ENCODE peak calls at places on chromosome 21, in eight cellular contexts. One of them, this sample, is unnamed.
A peak's percentile ranks its signal among the peaks of the same experiment; 100 is the strongest.

GRCh38 chr21:27132270-27132669 is 165.4 kb upstream of the ADAMTS5 start:
- DNase-seq in heart right ventricle: no peak
- DNase-seq in effector memory CD4-positive, alpha-beta T cell: no peak
- DNase-seq in psoas muscle: no peak
- DNase-seq in neuronal stem cell: no peak
- DNase-seq in CD4-positive, alpha-beta memory T cell: no peak
- DNase-seq in breast epithelium: no peak
- DNase-seq in right lobe of liver: no peak
- DNase-seq in this sample: no peak

GRCh38 chr21:16291296-16291695 is 561.5 kb downstream of the USP25 start:
- DNase-seq in heart right ventricle: no peak
- DNase-seq in effector memory CD4-positive, alpha-beta T cell: no peak
- DNase-seq in psoas muscle: no peak
- DNase-seq in neuronal stem cell: no peak
- DNase-seq in CD4-positive, alpha-beta memory T cell: no peak
- DNase-seq in breast epithelium: no peak
- DNase-seq in right lobe of liver: no peak
- DNase-seq in this sample: no peak

GRCh38 chr21:36113647-36114428 is 21.0 kb upstream of the CBR3 start:
- DNase-seq in heart right ventricle: no peak
- DNase-seq in effector memory CD4-positive, alpha-beta T cell: peak; percentile 33
- DNase-seq in psoas muscle: no peak
- DNase-seq in neuronal stem cell: no peak
- DNase-seq in CD4-positive, alpha-beta memory T cell: peak; percentile 79
- DNase-seq in breast epithelium: no peak
- DNase-seq in right lobe of liver: peak; percentile 91
- DNase-seq in this sample: peak; percentile 67

GRCh38 chr21:38976900-38977299 is 171.2 kb downstream of the ETS2 start:
- DNase-seq in heart right ventricle: no peak
- DNase-seq in effector memory CD4-positive, alpha-beta T cell: no peak
- DNase-seq in psoas muscle: no peak
- DNase-seq in neuronal stem cell: no peak
- DNase-seq in CD4-positive, alpha-beta memory T cell: no peak
- DNase-seq in breast epithelium: no peak
- DNase-seq in right lobe of liver: no peak
- DNase-seq in this sample: no peak

GRCh38 chr21:46264690-46265144 is 20.7 kb downstream of the MCM3AP start:
- DNase-seq in heart right ventricle: no peak
- DNase-seq in effector memory CD4-positive, alpha-beta T cell: no peak
- DNase-seq in psoas muscle: no peak
- DNase-seq in neuronal stem cell: no peak
- DNase-seq in CD4-positive, alpha-beta memory T cell: no peak
- DNase-seq in breast epithelium: no peak
- DNase-seq in right lobe of liver: no peak
- DNase-seq in this sample: no peak

GRCh38 chr21:38787461-38788274 is 18.1 kb upstream of the ETS2 start:
- DNase-seq in heart right ventricle: no peak
- DNase-seq in effector memory CD4-positive, alpha-beta T cell: no peak
- DNase-seq in psoas muscle: no peak
- DNase-seq in neuronal stem cell: no peak
- DNase-seq in CD4-positive, alpha-beta memory T cell: no peak
- DNase-seq in breast epithelium: peak; percentile 75
- DNase-seq in right lobe of liver: peak; percentile 83
- DNase-seq in this sample: no peak

GRCh38 chr21:38319781-38320180 is 63.0 kb downstream of the KCNJ15 start:
- DNase-seq in heart right ventricle: no peak
- DNase-seq in effector memory CD4-positive, alpha-beta T cell: no peak
- DNase-seq in psoas muscle: no peak
- DNase-seq in neuronal stem cell: no peak
- DNase-seq in CD4-positive, alpha-beta memory T cell: no peak
- DNase-seq in breast epithelium: no peak
- DNase-seq in right lobe of liver: no peak
- DNase-seq in this sample: no peak

GRCh38 chr21:46095814-46096595 is 1.9 kb upstream of the COL6A2 start:
- DNase-seq in heart right ventricle: no peak
- DNase-seq in effector memory CD4-positive, alpha-beta T cell: no peak
- DNase-seq in psoas muscle: peak; percentile 36
- DNase-seq in neuronal stem cell: no peak
- DNase-seq in CD4-positive, alpha-beta memory T cell: no peak
- DNase-seq in breast epithelium: peak; percentile 16
- DNase-seq in right lobe of liver: no peak
- DNase-seq in this sample: no peak

GRCh38 chr21:27480841-27481261 is 514.0 kb upstream of the ADAMTS5 start:
- DNase-seq in heart right ventricle: no peak
- DNase-seq in effector memory CD4-positive, alpha-beta T cell: no peak
- DNase-seq in psoas muscle: no peak
- DNase-seq in neuronal stem cell: no peak
- DNase-seq in CD4-positive, alpha-beta memory T cell: no peak
- DNase-seq in breast epithelium: peak; percentile 32
- DNase-seq in right lobe of liver: no peak
- DNase-seq in this sample: no peak

GRCh38 chr21:45985471-45986315 is 4.1 kb downstream of the COL6A1 start:
- DNase-seq in heart right ventricle: peak; percentile 14
- DNase-seq in effector memory CD4-positive, alpha-beta T cell: no peak
- DNase-seq in psoas muscle: peak; percentile 33
- DNase-seq in neuronal stem cell: no peak
- DNase-seq in CD4-positive, alpha-beta memory T cell: no peak
- DNase-seq in breast epithelium: no peak
- DNase-seq in right lobe of liver: peak; percentile 52
- DNase-seq in this sample: no peak

GRCh38 chr21:27422435-27422834 is 455.5 kb upstream of the ADAMTS5 start:
- DNase-seq in heart right ventricle: no peak
- DNase-seq in effector memory CD4-positive, alpha-beta T cell: no peak
- DNase-seq in psoas muscle: no peak
- DNase-seq in neuronal stem cell: no peak
- DNase-seq in CD4-positive, alpha-beta memory T cell: no peak
- DNase-seq in breast epithelium: no peak
- DNase-seq in right lobe of liver: no peak
- DNase-seq in this sample: no peak

GRCh38 chr21:29135481-29135880 is 5.0 kb downstream of the MAP3K7CL start:
- DNase-seq in heart right ventricle: no peak
- DNase-seq in effector memory CD4-positive, alpha-beta T cell: no peak
- DNase-seq in psoas muscle: no peak
- DNase-seq in neuronal stem cell: no peak
- DNase-seq in CD4-positive, alpha-beta memory T cell: no peak
- DNase-seq in breast epithelium: no peak
- DNase-seq in right lobe of liver: no peak
- DNase-seq in this sample: no peak

DNA sequence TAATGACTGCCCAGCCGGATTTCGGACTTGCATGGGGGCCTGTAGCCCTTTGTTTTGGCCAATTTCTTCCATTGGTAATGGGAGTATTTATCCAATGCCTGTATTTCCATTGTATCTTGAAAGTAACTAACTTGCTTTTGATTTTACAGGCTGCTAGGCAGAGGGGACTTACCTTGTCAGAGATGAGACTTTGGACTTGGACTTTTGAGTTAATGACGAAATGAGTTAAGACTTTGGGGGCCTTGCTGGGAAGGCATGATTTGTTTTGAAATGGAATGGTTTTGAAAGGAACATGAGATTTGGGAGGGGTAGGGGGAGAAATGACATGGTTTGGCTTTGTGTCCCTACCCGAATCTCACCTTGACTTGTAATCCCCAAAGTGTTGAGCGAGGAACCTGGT is 9.6 kb downstream of the UBE2G2 start:
- DNase-seq in heart right ventricle: no peak
- DNase-seq in effector memory CD4-positive, alpha-beta T cell: no peak
- DNase-seq in psoas muscle: no peak
- DNase-seq in neuronal stem cell: no peak
- DNase-seq in CD4-positive, alpha-beta memory T cell: no peak
- DNase-seq in breast epithelium: no peak
- DNase-seq in right lobe of liver: no peak
- DNase-seq in this sample: no peak
- H3K4me1 ChIP-seq in heart right ventricle: peaks cover 17% of the 10 kb centered on the region
- H3K4me1 ChIP-seq in effector memory CD4-positive, alpha-beta T cell: peaks cover 5% of the 10 kb centered on the region
- H3K4me1 ChIP-seq in psoas muscle: peaks cover 30% of the 10 kb centered on the region
- H3K4me1 ChIP-seq in neuronal stem cell: peaks cover 4% of the 10 kb centered on the region
- H3K4me1 ChIP-seq in CD4-positive, alpha-beta memory T cell: peaks cover 9% of the 10 kb centered on the region
- H3K4me1 ChIP-seq in breast epithelium: peaks cover 4% of the 10 kb centered on the region
- H3K4me1 ChIP-seq in right lobe of liver: no peaks in the 10 kb centered on the region
- H3K4me1 ChIP-seq in this sample: no peaks in the 10 kb centered on the region

GRCh38 chr21:42461881-42462877 is 33.8 kb downstream of the RSPH1 start:
- DNase-seq in heart right ventricle: no peak
- DNase-seq in effector memory CD4-positive, alpha-beta T cell: no peak
- DNase-seq in psoas muscle: no peak
- DNase-seq in neuronal stem cell: no peak
- DNase-seq in CD4-positive, alpha-beta memory T cell: no peak
- DNase-seq in breast epithelium: no peak
- DNase-seq in right lobe of liver: peak; percentile 63
- DNase-seq in this sample: no peak
- H3K27ac ChIP-seq in heart right ventricle: no peak overlapping the region
- H3K27ac ChIP-seq in effector memory CD4-positive, alpha-beta T cell: no peak overlapping the region
- H3K27ac ChIP-seq in psoas muscle: no peak overlapping the region
- H3K27ac ChIP-seq in neuronal stem cell: no peak overlapping the region
- H3K27ac ChIP-seq in CD4-positive, alpha-beta memory T cell: no peak overlapping the region
- H3K27ac ChIP-seq in breast epithelium: no peak overlapping the region
- H3K27ac ChIP-seq in right lobe of liver: peak overlapping the region; percentile 62
- H3K27ac ChIP-seq in this sample: no peak overlapping the region

GRCh38 chr21:37319551-37319950 is 47.0 kb upstream of the DYRK1A start:
- DNase-seq in heart right ventricle: no peak
- DNase-seq in effector memory CD4-positive, alpha-beta T cell: no peak
- DNase-seq in psoas muscle: no peak
- DNase-seq in neuronal stem cell: no peak
- DNase-seq in CD4-positive, alpha-beta memory T cell: no peak
- DNase-seq in breast epithelium: no peak
- DNase-seq in right lobe of liver: no peak
- DNase-seq in this sample: no peak
- H3K4me1 ChIP-seq in heart right ventricle: no peaks in the 10 kb centered on the region
- H3K4me1 ChIP-seq in effector memory CD4-positive, alpha-beta T cell: no peaks in the 10 kb centered on the region
- H3K4me1 ChIP-seq in psoas muscle: no peaks in the 10 kb centered on the region
- H3K4me1 ChIP-seq in neuronal stem cell: no peaks in the 10 kb centered on the region
- H3K4me1 ChIP-seq in CD4-positive, alpha-beta memory T cell: no peaks in the 10 kb centered on the region
- H3K4me1 ChIP-seq in breast epithelium: no peaks in the 10 kb centered on the region
- H3K4me1 ChIP-seq in right lobe of liver: no peaks in the 10 kb centered on the region
- H3K4me1 ChIP-seq in this sample: no peaks in the 10 kb centered on the region

GRCh38 chr21:42747746-42748351 is 94.4 kb downstream of the PDE9A start:
- DNase-seq in heart right ventricle: no peak
- DNase-seq in effector memory CD4-positive, alpha-beta T cell: no peak
- DNase-seq in psoas muscle: no peak
- DNase-seq in neuronal stem cell: no peak
- DNase-seq in CD4-positive, alpha-beta memory T cell: no peak
- DNase-seq in breast epithelium: no peak
- DNase-seq in right lobe of liver: no peak
- DNase-seq in this sample: no peak

GRCh38 chr21:42747267-42747701 is 93.9 kb downstream of the PDE9A start:
- DNase-seq in heart right ventricle: no peak
- DNase-seq in effector memory CD4-positive, alpha-beta T cell: no peak
- DNase-seq in psoas muscle: no peak
- DNase-seq in neuronal stem cell: peak; percentile 17
- DNase-seq in CD4-positive, alpha-beta memory T cell: no peak
- DNase-seq in breast epithelium: no peak
- DNase-seq in right lobe of liver: peak; percentile 49
- DNase-seq in this sample: no peak

GRCh38 chr21:42750737-42751530 is 97.5 kb downstream of the PDE9A start:
- DNase-seq in heart right ventricle: no peak
- DNase-seq in effector memory CD4-positive, alpha-beta T cell: no peak
- DNase-seq in psoas muscle: no peak
- DNase-seq in neuronal stem cell: no peak
- DNase-seq in CD4-positive, alpha-beta memory T cell: no peak
- DNase-seq in breast epithelium: no peak
- DNase-seq in right lobe of liver: peak; percentile 40
- DNase-seq in this sample: no peak

GRCh38 chr21:42748620-42749176 is 95.3 kb downstream of the PDE9A start:
- DNase-seq in heart right ventricle: no peak
- DNase-seq in effector memory CD4-positive, alpha-beta T cell: no peak
- DNase-seq in psoas muscle: no peak
- DNase-seq in neuronal stem cell: no peak
- DNase-seq in CD4-positive, alpha-beta memory T cell: no peak
- DNase-seq in breast epithelium: no peak
- DNase-seq in right lobe of liver: no peak
- DNase-seq in this sample: no peak

DNA sequence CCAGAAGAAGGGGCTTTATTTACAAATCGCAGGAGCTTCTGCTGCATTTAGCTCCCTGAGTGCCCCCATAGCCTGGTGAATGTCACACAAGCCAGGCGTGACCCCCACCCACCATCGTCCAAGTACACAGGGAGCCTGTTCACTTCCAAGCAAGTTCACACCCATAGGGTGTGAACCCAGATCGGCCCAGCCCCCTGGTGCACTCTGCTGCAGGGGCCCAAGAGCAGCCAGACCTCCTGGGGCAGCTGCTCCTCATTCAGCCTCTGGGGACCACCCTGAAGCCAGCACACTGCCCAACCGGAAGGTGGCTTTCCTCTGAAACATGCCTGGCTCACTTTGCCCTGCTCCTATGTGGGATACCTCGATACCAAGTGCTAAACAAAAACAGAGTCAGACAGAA is 95.8 kb downstream of the PDE9A start:
- DNase-seq in heart right ventricle: no peak
- DNase-seq in effector memory CD4-positive, alpha-beta T cell: no peak
- DNase-seq in psoas muscle: no peak
- DNase-seq in neuronal stem cell: no peak
- DNase-seq in CD4-positive, alpha-beta memory T cell: no peak
- DNase-seq in breast epithelium: no peak
- DNase-seq in right lobe of liver: peak; percentile 37
- DNase-seq in this sample: no peak
- H3K27ac ChIP-seq in heart right ventricle: no peak overlapping the region
- H3K27ac ChIP-seq in effector memory CD4-positive, alpha-beta T cell: no peak overlapping the region
- H3K27ac ChIP-seq in psoas muscle: no peak overlapping the region
- H3K27ac ChIP-seq in neuronal stem cell: no peak overlapping the region
- H3K27ac ChIP-seq in CD4-positive, alpha-beta memory T cell: no peak overlapping the region
- H3K27ac ChIP-seq in breast epithelium: no peak overlapping the region
- H3K27ac ChIP-seq in right lobe of liver: no peak overlapping the region
- H3K27ac ChIP-seq in this sample: no peak overlapping the region

DNA sequence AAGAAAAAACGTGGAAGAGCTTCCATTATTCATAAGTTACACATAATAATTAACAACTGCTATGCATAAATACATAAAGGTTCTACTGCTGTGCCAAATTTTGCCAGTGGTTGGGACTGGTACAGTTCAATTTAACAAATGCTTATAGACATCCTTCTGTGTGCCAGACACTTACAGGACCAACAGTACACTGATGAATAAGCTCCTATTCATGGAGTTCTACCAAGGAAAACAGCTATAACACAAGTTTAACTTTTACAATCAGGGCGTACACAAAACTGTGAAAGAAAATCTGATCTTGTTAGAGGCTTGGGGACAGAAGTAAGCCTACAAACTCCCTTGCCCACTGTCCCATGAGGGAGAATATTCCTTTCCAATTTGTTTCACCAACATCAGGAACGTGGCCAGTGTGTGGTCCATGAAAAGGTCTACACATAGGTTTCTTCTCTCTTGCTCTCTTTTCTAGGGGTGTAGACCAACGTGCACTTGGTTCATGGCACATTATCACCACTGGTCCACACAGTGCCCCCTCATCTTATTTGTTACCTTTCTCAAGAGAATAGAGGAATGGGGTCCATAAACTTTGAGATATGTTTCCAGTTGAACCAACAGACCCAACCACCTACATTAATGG is 10.1 kb downstream of the NRIP1 start:
- DNase-seq in heart right ventricle: no peak
- DNase-seq in effector memory CD4-positive, alpha-beta T cell: no peak
- DNase-seq in psoas muscle: no peak
- DNase-seq in neuronal stem cell: no peak
- DNase-seq in CD4-positive, alpha-beta memory T cell: no peak
- DNase-seq in breast epithelium: no peak
- DNase-seq in right lobe of liver: no peak
- DNase-seq in this sample: no peak
- H3K4me1 ChIP-seq in heart right ventricle: peaks cover 98% of the 10 kb centered on the region
- H3K4me1 ChIP-seq in effector memory CD4-positive, alpha-beta T cell: peaks cover 10% of the 10 kb centered on the region
- H3K4me1 ChIP-seq in psoas muscle: peaks cover 98% of the 10 kb centered on the region
- H3K4me1 ChIP-seq in neuronal stem cell: peaks cover 13% of the 10 kb centered on the region
- H3K4me1 ChIP-seq in CD4-positive, alpha-beta memory T cell: peaks cover 57% of the 10 kb centered on the region
- H3K4me1 ChIP-seq in breast epithelium: peaks cover 5% of the 10 kb centered on the region
- H3K4me1 ChIP-seq in right lobe of liver: no peaks in the 10 kb centered on the region
- H3K4me1 ChIP-seq in this sample: peaks cover 34% of the 10 kb centered on the region